ENCODE peak calls at places on chromosomes 1 and 21, in seven cellular contexts. One of them, this sample, is unnamed.

GRCh38 chr1:234517087-234517802 is 38.3 kb upstream of the TARBP1 start:
- ATAC-seq in mucosa of descending colon: no peak
- ATAC-seq in Panc1: no peak
- ATAC-seq in heart right ventricle: no peak
- ATAC-seq in lung: no peak
- ATAC-seq in upper lobe of right lung: no peak
- ATAC-seq in gastrocnemius medialis: no peak
- ATAC-seq in this sample: no peak

GRCh38 chr1:95126846-95127245 is 9.7 kb downstream of the TLCD4 start:
- ATAC-seq in Panc1: no peak
- ATAC-seq in lung: no peak
- ATAC-seq in heart right ventricle: no peak
- ATAC-seq in upper lobe of right lung: no peak
- ATAC-seq in mucosa of descending colon: peak; percentile 91
- ATAC-seq in gastrocnemius medialis: no peak
- ATAC-seq in this sample: no peak

GRCh38 chr1:114531094-114531493 is 20.1 kb upstream of the TRIM33 start:
- ATAC-seq in Panc1: no peak
- ATAC-seq in lung: no peak
- ATAC-seq in gastrocnemius medialis: no peak
- ATAC-seq in mucosa of descending colon: no peak
- ATAC-seq in heart right ventricle: no peak
- ATAC-seq in upper lobe of right lung: no peak
- ATAC-seq in this sample: no peak

GRCh38 chr1:166813508-166814223 is 25.6 kb upstream of the POGK start:
- ATAC-seq in upper lobe of right lung: peak; percentile 22
- ATAC-seq in mucosa of descending colon: no peak
- ATAC-seq in heart right ventricle: no peak
- ATAC-seq in lung: no peak
- ATAC-seq in gastrocnemius medialis: no peak
- ATAC-seq in Panc1: no peak
- ATAC-seq in this sample: no peak

GRCh38 chr1:171654705-171655214 is 2.3 kb upstream of the MYOC start:
- ATAC-seq in lung: no peak
- ATAC-seq in heart right ventricle: peak; percentile 25
- ATAC-seq in upper lobe of right lung: no peak
- ATAC-seq in Panc1: no peak
- ATAC-seq in gastrocnemius medialis: peak; percentile 27
- ATAC-seq in mucosa of descending colon: no peak
- ATAC-seq in this sample: peak; percentile 32

GRCh38 chr1:56566040-56566774 is 13.2 kb downstream of the PLPP3 start:
- ATAC-seq in gastrocnemius medialis: no peak
- ATAC-seq in mucosa of descending colon: peak; percentile 78
- ATAC-seq in upper lobe of right lung: no peak
- ATAC-seq in heart right ventricle: peak; percentile 25
- ATAC-seq in Panc1: no peak
- ATAC-seq in lung: no peak
- ATAC-seq in this sample: no peak

GRCh38 chr1:12591267-12591938 is 26.6 kb downstream of the DHRS3 start:
- ATAC-seq in mucosa of descending colon: no peak
- ATAC-seq in Panc1: no peak
- ATAC-seq in lung: no peak
- ATAC-seq in upper lobe of right lung: no peak
- ATAC-seq in heart right ventricle: peak; percentile 52
- ATAC-seq in gastrocnemius medialis: peak; percentile 79
- ATAC-seq in this sample: peak; percentile 39

GRCh38 chr1:235882816-235883215 is 16.1 kb upstream of the LYST start:
- ATAC-seq in gastrocnemius medialis: no peak
- ATAC-seq in lung: no peak
- ATAC-seq in heart right ventricle: no peak
- ATAC-seq in upper lobe of right lung: no peak
- ATAC-seq in mucosa of descending colon: no peak
- ATAC-seq in Panc1: peak; percentile 70
- ATAC-seq in this sample: no peak

GRCh38 chr1:227895828-227896685 is 51.7 kb downstream of the WNT9A start:
- ATAC-seq in heart right ventricle: peak; percentile 34
- ATAC-seq in gastrocnemius medialis: no peak
- ATAC-seq in lung: no peak
- ATAC-seq in upper lobe of right lung: peak; percentile 53
- ATAC-seq in Panc1: peak; percentile 71
- ATAC-seq in mucosa of descending colon: no peak
- ATAC-seq in this sample: peak; percentile 15

GRCh38 chr1:42777860-42778259 is 6.9 kb upstream of the TMEM269 start:
- ATAC-seq in gastrocnemius medialis: no peak
- ATAC-seq in heart right ventricle: peak; percentile 59
- ATAC-seq in mucosa of descending colon: peak; percentile 59
- ATAC-seq in upper lobe of right lung: peak; percentile 78
- ATAC-seq in lung: no peak
- ATAC-seq in Panc1: peak; percentile 78
- ATAC-seq in this sample: peak; percentile 73

GRCh38 chr1:58824753-58825389 is 41.0 kb upstream of the JUN start:
- ATAC-seq in gastrocnemius medialis: no peak
- ATAC-seq in lung: no peak
- ATAC-seq in Panc1: no peak
- ATAC-seq in upper lobe of right lung: peak; percentile 94
- ATAC-seq in mucosa of descending colon: peak; percentile 99
- ATAC-seq in heart right ventricle: peak; percentile 70
- ATAC-seq in this sample: peak; percentile 43

GRCh38 chr21:39332175-39332574 is 16.7 kb downstream of the HMGN1 start:
- ATAC-seq in gastrocnemius medialis: no peak
- ATAC-seq in lung: no peak
- ATAC-seq in mucosa of descending colon: peak; percentile 63
- ATAC-seq in upper lobe of right lung: no peak
- ATAC-seq in heart right ventricle: no peak
- ATAC-seq in Panc1: no peak
- ATAC-seq in this sample: no peak

GRCh38 chr21:31158789-31159581 is 120.7 kb upstream of the KRTAP19-8 start:
- ATAC-seq in heart right ventricle: peak; percentile 63
- ATAC-seq in mucosa of descending colon: peak; percentile 41
- ATAC-seq in gastrocnemius medialis: no peak
- ATAC-seq in lung: no peak
- ATAC-seq in upper lobe of right lung: peak; percentile 40
- ATAC-seq in Panc1: no peak
- ATAC-seq in this sample: no peak

GRCh38 chr1:56584910-56585528 is 5.7 kb upstream of the PLPP3 start:
- ATAC-seq in upper lobe of right lung: peak; percentile 82
- ATAC-seq in mucosa of descending colon: peak; percentile 64
- ATAC-seq in gastrocnemius medialis: peak; percentile 72
- ATAC-seq in heart right ventricle: peak; percentile 77
- ATAC-seq in lung: no peak
- ATAC-seq in Panc1: peak; percentile 83
- ATAC-seq in this sample: peak; percentile 55

GRCh38 chr1:204089044-204089751 is 16.3 kb downstream of the SOX13 start:
- ATAC-seq in gastrocnemius medialis: peak; percentile 84
- ATAC-seq in mucosa of descending colon: peak; percentile 29
- ATAC-seq in lung: no peak
- ATAC-seq in heart right ventricle: peak; percentile 44
- ATAC-seq in Panc1: no peak
- ATAC-seq in upper lobe of right lung: peak; percentile 49
- ATAC-seq in this sample: peak; percentile 82

GRCh38 chr1:181347495-181348390 is 135.6 kb upstream of the CACNA1E start:
- ATAC-seq in lung: no peak
- ATAC-seq in mucosa of descending colon: no peak
- ATAC-seq in gastrocnemius medialis: no peak
- ATAC-seq in heart right ventricle: no peak
- ATAC-seq in upper lobe of right lung: no peak
- ATAC-seq in Panc1: no peak
- ATAC-seq in this sample: no peak

GRCh38 chr1:202811296-202812175 is 782 bp downstream of the PCAT6 start:
- ATAC-seq in gastrocnemius medialis: no peak
- ATAC-seq in mucosa of descending colon: peak; percentile 6
- ATAC-seq in lung: no peak
- ATAC-seq in heart right ventricle: peak; percentile 1
- ATAC-seq in upper lobe of right lung: no peak
- ATAC-seq in Panc1: no peak
- ATAC-seq in this sample: no peak

GRCh38 chr1:27306071-27306470 is 15.9 kb upstream of the TMEM222 start:
- ATAC-seq in mucosa of descending colon: no peak
- ATAC-seq in Panc1: no peak
- ATAC-seq in gastrocnemius medialis: no peak
- ATAC-seq in heart right ventricle: no peak
- ATAC-seq in lung: no peak
- ATAC-seq in upper lobe of right lung: no peak
- ATAC-seq in this sample: no peak

GRCh38 chr1:9180077-9180819 is 51.3 kb upstream of the GPR157 start:
- ATAC-seq in gastrocnemius medialis: no peak
- ATAC-seq in upper lobe of right lung: peak; percentile 35
- ATAC-seq in mucosa of descending colon: peak; percentile 10
- ATAC-seq in Panc1: peak; percentile 89
- ATAC-seq in lung: no peak
- ATAC-seq in heart right ventricle: no peak
- ATAC-seq in this sample: no peak

GRCh38 chr1:153976819-153977249 is 640 bp downstream of the JTB start:
- ATAC-seq in heart right ventricle: peak; percentile 13
- ATAC-seq in mucosa of descending colon: peak; percentile 11
- ATAC-seq in Panc1: no peak
- ATAC-seq in upper lobe of right lung: no peak
- ATAC-seq in gastrocnemius medialis: peak; percentile 9
- ATAC-seq in lung: peak; percentile 13
- ATAC-seq in this sample: no peak

GRCh38 chr1:116435806-116436486 is 62.9 kb downstream of the ATP1A1 start:
- ATAC-seq in lung: no peak
- ATAC-seq in heart right ventricle: no peak
- ATAC-seq in gastrocnemius medialis: no peak
- ATAC-seq in upper lobe of right lung: no peak
- ATAC-seq in Panc1: no peak
- ATAC-seq in mucosa of descending colon: no peak
- ATAC-seq in this sample: no peak

GRCh38 chr21:32181415-32181814 is 97.4 kb downstream of the MIS18A start:
- ATAC-seq in mucosa of descending colon: no peak
- ATAC-seq in lung: no peak
- ATAC-seq in Panc1: no peak
- ATAC-seq in heart right ventricle: peak; percentile 96
- ATAC-seq in gastrocnemius medialis: no peak
- ATAC-seq in upper lobe of right lung: no peak
- ATAC-seq in this sample: no peak

GRCh38 chr21:9758888-9759287 is 762.5 kb upstream of the TPTE start:
- ATAC-seq in gastrocnemius medialis: no peak
- ATAC-seq in heart right ventricle: peak; percentile 14
- ATAC-seq in upper lobe of right lung: peak; percentile 29
- ATAC-seq in mucosa of descending colon: no peak
- ATAC-seq in lung: no peak
- ATAC-seq in Panc1: no peak
- ATAC-seq in this sample: no peak

GRCh38 chr1:213008564-213008963 is 7.1 kb downstream of the ANGEL2 start:
- ATAC-seq in lung: no peak
- ATAC-seq in mucosa of descending colon: no peak
- ATAC-seq in heart right ventricle: no peak
- ATAC-seq in upper lobe of right lung: no peak
- ATAC-seq in gastrocnemius medialis: no peak
- ATAC-seq in Panc1: no peak
- ATAC-seq in this sample: no peak

GRCh38 chr21:37489553-37489952 is 123.0 kb downstream of the DYRK1A start:
- ATAC-seq in upper lobe of right lung: no peak
- ATAC-seq in gastrocnemius medialis: peak; percentile 61
- ATAC-seq in Panc1: no peak
- ATAC-seq in heart right ventricle: peak; percentile 67
- ATAC-seq in lung: no peak
- ATAC-seq in mucosa of descending colon: no peak
- ATAC-seq in this sample: no peak

GRCh38 chr21:33058468-33059318 is 11.2 kb upstream of the OLIG1 start:
- ATAC-seq in Panc1: no peak
- ATAC-seq in mucosa of descending colon: no peak
- ATAC-seq in lung: no peak
- ATAC-seq in heart right ventricle: peak; percentile 90
- ATAC-seq in gastrocnemius medialis: peak; percentile 73
- ATAC-seq in upper lobe of right lung: no peak
- ATAC-seq in this sample: no peak

GRCh38 chr1:119279441-119280415 is 88.9 kb upstream of the HAO2 start:
- ATAC-seq in lung: no peak
- ATAC-seq in Panc1: peak; percentile 94
- ATAC-seq in upper lobe of right lung: no peak
- ATAC-seq in heart right ventricle: no peak
- ATAC-seq in gastrocnemius medialis: no peak
- ATAC-seq in mucosa of descending colon: no peak
- ATAC-seq in this sample: no peak

GRCh38 chr1:53381790-53382401 is 54.0 kb upstream of the LRP8 start:
- ATAC-seq in heart right ventricle: no peak
- ATAC-seq in upper lobe of right lung: no peak
- ATAC-seq in mucosa of descending colon: no peak
- ATAC-seq in gastrocnemius medialis: no peak
- ATAC-seq in lung: no peak
- ATAC-seq in Panc1: peak; percentile 85
- ATAC-seq in this sample: no peak

GRCh38 chr1:89724369-89725015 is 91.6 kb downstream of the LRRC8C start:
- ATAC-seq in Panc1: peak; percentile 30
- ATAC-seq in gastrocnemius medialis: peak; percentile 48
- ATAC-seq in lung: peak; percentile 53
- ATAC-seq in mucosa of descending colon: peak; percentile 55
- ATAC-seq in heart right ventricle: peak; percentile 83
- ATAC-seq in upper lobe of right lung: peak; percentile 82
- ATAC-seq in this sample: peak; percentile 54

GRCh38 chr1:88890790-88891317 is 513 bp downstream of the GTF2B start:
- ATAC-seq in gastrocnemius medialis: peak; percentile 34
- ATAC-seq in lung: no peak
- ATAC-seq in heart right ventricle: no peak
- ATAC-seq in upper lobe of right lung: peak; percentile 37
- ATAC-seq in Panc1: no peak
- ATAC-seq in mucosa of descending colon: peak; percentile 50
- ATAC-seq in this sample: no peak

GRCh38 chr1:149936076-149936991 is at the start of gene MTMR11:
- ATAC-seq in heart right ventricle: peak; percentile 28
- ATAC-seq in Panc1: peak; percentile 76
- ATAC-seq in upper lobe of right lung: peak; percentile 33
- ATAC-seq in gastrocnemius medialis: no peak
- ATAC-seq in lung: no peak
- ATAC-seq in mucosa of descending colon: peak; percentile 73
- ATAC-seq in this sample: peak; percentile 39
- H3K4me3 ChIP-seq in heart right ventricle: peak within 1 kb of the TSS; percentile 45
- H3K4me3 ChIP-seq in Panc1: peak within 1 kb of the TSS; percentile 68
- H3K4me3 ChIP-seq in upper lobe of right lung: peak within 1 kb of the TSS; percentile 53
- H3K4me3 ChIP-seq in gastrocnemius medialis: peak within 1 kb of the TSS; percentile 53
- H3K4me3 ChIP-seq in lung: peak within 1 kb of the TSS; percentile 55
- H3K4me3 ChIP-seq in mucosa of descending colon: peak within 1 kb of the TSS; percentile 46
- H3K4me3 ChIP-seq in this sample: peak within 1 kb of the TSS; percentile 57

GRCh38 chr1:26111530-26112406 is at the start of gene PDIK1L:
- ATAC-seq in Panc1: peak; percentile 91
- ATAC-seq in mucosa of descending colon: peak; percentile 89
- ATAC-seq in lung: peak; percentile 93
- ATAC-seq in upper lobe of right lung: peak; percentile 94
- ATAC-seq in heart right ventricle: peak; percentile 95
- ATAC-seq in gastrocnemius medialis: peak; percentile 76
- ATAC-seq in this sample: peak; percentile 94
- H3K4me3 ChIP-seq in Panc1: peak within 1 kb of the TSS; percentile 85
- H3K4me3 ChIP-seq in mucosa of descending colon: peak within 1 kb of the TSS; percentile 97
- H3K4me3 ChIP-seq in lung: peak within 1 kb of the TSS; percentile 99
- H3K4me3 ChIP-seq in upper lobe of right lung: peak within 1 kb of the TSS; percentile 100
- H3K4me3 ChIP-seq in heart right ventricle: peak within 1 kb of the TSS; percentile 100
- H3K4me3 ChIP-seq in gastrocnemius medialis: peak within 1 kb of the TSS; percentile 89
- H3K4me3 ChIP-seq in this sample: peak within 1 kb of the TSS; percentile 92

GRCh38 chr1:156623946-156624813 is 5.0 kb downstream of the HAPLN2 start:
- ATAC-seq in mucosa of descending colon: peak; percentile 77
- ATAC-seq in gastrocnemius medialis: peak; percentile 11
- ATAC-seq in upper lobe of right lung: peak; percentile 64
- ATAC-seq in heart right ventricle: peak; percentile 76
- ATAC-seq in lung: no peak
- ATAC-seq in Panc1: peak; percentile 94
- ATAC-seq in this sample: peak; percentile 58
- H3K4me3 ChIP-seq in mucosa of descending colon: no peak overlapping the region
- H3K4me3 ChIP-seq in gastrocnemius medialis: peak overlapping the region; percentile 55
- H3K4me3 ChIP-seq in upper lobe of right lung: peak overlapping the region; percentile 39
- H3K4me3 ChIP-seq in heart right ventricle: peak overlapping the region; percentile 51
- H3K4me3 ChIP-seq in lung: no peak overlapping the region
- H3K4me3 ChIP-seq in Panc1: peak overlapping the region; percentile 47
- H3K4me3 ChIP-seq in this sample: peak overlapping the region; percentile 8

GRCh38 chr1:198641966-198642656 is 3.3 kb downstream of the PTPRC start:
- ATAC-seq in mucosa of descending colon: no peak
- ATAC-seq in lung: no peak
- ATAC-seq in gastrocnemius medialis: no peak
- ATAC-seq in upper lobe of right lung: no peak
- ATAC-seq in Panc1: no peak
- ATAC-seq in heart right ventricle: no peak
- ATAC-seq in this sample: no peak
- H3K4me3 ChIP-seq in mucosa of descending colon: no peak overlapping the region
- H3K4me3 ChIP-seq in lung: no peak overlapping the region
- H3K4me3 ChIP-seq in gastrocnemius medialis: no peak overlapping the region
- H3K4me3 ChIP-seq in upper lobe of right lung: peak overlapping the region; percentile 47
- H3K4me3 ChIP-seq in Panc1: no peak overlapping the region
- H3K4me3 ChIP-seq in heart right ventricle: peak overlapping the region; percentile 62
- H3K4me3 ChIP-seq in this sample: no peak overlapping the region